ENCODE peak calls at places on chromosome 22, in nine cellular contexts. P, X, A, E, K, Q, O, I and N are unnamed samples.

GRCh38 chr22:45468872-45469572 is 33.7 kb upstream of the FBLN1 start:
- DNase-seq in P (no peak), K (no peak), Q (no peak), A (no peak), X (peak; percentile 51), E (no peak), I (no peak), O (no peak), N (no peak)

GRCh38 chr22:39247379-39247778 is 2.6 kb upstream of the PDGFB start:
- DNase-seq in K (no peak), Q (no peak), X (no peak), E (no peak), O (no peak), A (no peak), P (no peak), I (no peak), N (no peak)

GRCh38 chr22:35274154-35274871 is 17.0 kb downstream of the HMGXB4 start:
- DNase-seq in X (no peak), K (no peak), I (no peak), E (no peak), O (no peak), A (no peak), Q (no peak), P (no peak), N (no peak)

GRCh38 chr22:35592418-35592967 is 24.6 kb downstream of the MB start:
- DNase-seq in I (no peak), O (no peak), A (no peak), E (no peak), K (no peak), Q (peak; percentile 13), P (no peak), X (no peak), N (no peak)

GRCh38 chr22:37930270-37930951 is 23.0 kb downstream of the C22orf23 start:
- DNase-seq in P (no peak), A (no peak), I (peak; percentile 87), O (peak; percentile 14), X (no peak), E (peak; percentile 52), Q (no peak), K (no peak), N (no peak)

GRCh38 chr22:19970479-19971275 is 29.1 kb upstream of the TXNRD2 start:
- DNase-seq in O (peak; percentile 55), K (peak; percentile 62), X (peak; percentile 78), P (peak; percentile 65), I (peak; percentile 96), Q (peak; percentile 70), A (peak; percentile 78), E (peak; percentile 94), N (peak; percentile 77)

GRCh38 chr22:28892175-28892731 is 8.9 kb downstream of the ZNRF3 start:
- DNase-seq in A (no peak), Q (no peak), K (no peak), E (no peak), O (no peak), X (no peak), P (no peak), I (peak; percentile 68), N (no peak)

GRCh38 chr22:25347752-25348102 is 128.3 kb downstream of the CRYBB2 start:
- DNase-seq in Q (no peak), K (no peak), I (no peak), E (no peak), A (no peak), P (no peak), O (no peak), X (no peak), N (no peak)

GRCh38 chr22:22201925-22202343 is 42.7 kb upstream of the VPREB1 start:
- DNase-seq in E (no peak), O (no peak), A (no peak), K (no peak), X (no peak), P (no peak), Q (no peak), I (no peak), N (no peak)

GRCh38 chr22:28203286-28203685 is 284.2 kb upstream of the PITPNB start:
- DNase-seq in O (no peak), P (no peak), X (no peak), Q (no peak), A (no peak), E (no peak), K (no peak), I (no peak), N (no peak)

GRCh38 chr22:47281126-47282106 is 519.0 kb downstream of the TBC1D22A start:
- DNase-seq in P (no peak), I (no peak), X (no peak), Q (no peak), A (no peak), K (no peak), E (no peak), O (no peak), N (no peak)

GRCh38 chr22:17980013-17980510 is 44.3 kb downstream of the MICAL3 start:
- DNase-seq in P (no peak), I (no peak), O (no peak), A (no peak), Q (no peak), K (no peak), E (no peak), X (no peak), N (no peak)

GRCh38 chr22:27966168-27967064 is 47.4 kb upstream of the PITPNB start:
- DNase-seq in O (no peak), A (no peak), Q (no peak), P (no peak), I (no peak), X (no peak), K (no peak), E (no peak), N (no peak)

GRCh38 chr22:39426380-39427043 is 26.9 kb downstream of the TAB1 start:
- DNase-seq in X (no peak), I (no peak), O (no peak), E (no peak), P (no peak), K (no peak), A (no peak), Q (no peak), N (no peak)

GRCh38 chr22:29726512-29727247 is 6.9 kb downstream of the CABP7 start:
- DNase-seq in X (no peak), K (no peak), O (no peak), A (no peak), I (no peak), Q (no peak), P (no peak), E (no peak), N (no peak)

GRCh38 chr22:48948575-48949170 is 879.0 kb downstream of the BRD1 start:
- DNase-seq in K (no peak), I (no peak), A (peak; percentile 22), O (no peak), X (no peak), P (no peak), E (no peak), Q (no peak), N (no peak)

GRCh38 chr22:27306771-27307170 is 494.8 kb downstream of the MN1 start:
- DNase-seq in I (no peak), A (no peak), E (no peak), O (no peak), P (no peak), Q (no peak), X (no peak), K (no peak), N (no peak)

GRCh38 chr22:44697423-44698179 is 4.4 kb upstream of the PRR5 start:
- DNase-seq in X (peak; percentile 91), I (peak; percentile 90), E (peak; percentile 82), K (peak; percentile 77), A (peak; percentile 80), Q (peak; percentile 84), P (peak; percentile 76), O (peak; percentile 46), N (peak; percentile 49)

GRCh38 chr22:23386245-23386631 is 193.9 kb downstream of the IGLL1 start:
- DNase-seq in Q (no peak), X (no peak), O (no peak), E (no peak), P (no peak), I (no peak), A (no peak), K (no peak), N (no peak)

GRCh38 chr22:49657275-49657973 is 170.2 kb downstream of the BRD1 start:
- DNase-seq in I (no peak), Q (peak; percentile 65), E (peak; percentile 64), X (peak; percentile 91), K (peak; percentile 46), A (peak; percentile 70), P (peak; percentile 44), O (no peak), N (no peak)

GRCh38 chr22:18032455-18033101 is 8.2 kb upstream of the MICAL3 start:
- DNase-seq in O (no peak), P (no peak), A (no peak), I (no peak), K (no peak), E (no peak), X (no peak), Q (no peak), N (no peak)

GRCh38 chr22:30422481-30423295 is 2.9 kb upstream of the MTFP1 start:
- DNase-seq in P (no peak), X (peak; percentile 47), K (peak; percentile 4), E (no peak), I (no peak), A (peak; percentile 82), Q (peak; percentile 82), O (peak; percentile 79), N (peak; percentile 58)

GRCh38 chr22:29121124-29121523 is 48.3 kb downstream of the KREMEN1 start:
- DNase-seq in X (no peak), Q (no peak), K (no peak), A (no peak), P (no peak), E (no peak), O (no peak), I (no peak), N (no peak)

GRCh38 chr22:41799486-41800347 is 762 bp upstream of the CCDC134 start:
- DNase-seq in X (no peak), O (peak; percentile 52), E (peak; percentile 53), I (peak; percentile 64), P (no peak), K (no peak), A (peak; percentile 53), Q (peak; percentile 41), N (no peak)

GRCh38 chr22:18023509-18024275 is 669 bp downstream of the MICAL3 start:
- DNase-seq in A (peak; percentile 74), X (peak; percentile 90), P (no peak), E (peak; percentile 62), I (peak; percentile 79), O (peak; percentile 56), K (no peak), Q (peak; percentile 84), N (peak; percentile 67)

GRCh38 chr22:26903030-26903856 is 245.9 kb downstream of the MIAT start:
- DNase-seq in K (no peak), O (peak; percentile 18), P (no peak), A (no peak), Q (no peak), X (peak; percentile 67), I (no peak), E (no peak), N (no peak)